ENCODE peak calls at places on chromosomes 11 and 22, in ten cellular contexts. B is suprapubic skin, V is ovary, O is testis, C is A549, A is sigmoid colon, S is Peyer's patch, F is adrenal gland, H is body of pancreas, P is transverse colon. D is an unnamed sample. For H3K4me1, the result is how much of the 10 kb centered on the place peaks cover.

GRCh38 chr11:17014321-17014773 is at the start of gene PLEKHA7:
- DNase-seq in B (no peak), V (peak), O (no peak), C (peak), A (peak), S (peak), F (no peak), H (peak), P (peak), D (no peak)

GRCh38 chr11:92569717-92570116 is 345.1 kb downstream of the FAT3 start:
- DNase-seq in B (no peak), V (no peak), O (no peak), C (no peak), A (no peak), S (no peak), F (no peak), H (no peak), P (no peak), D (no peak)

GRCh38 chr11:75802913-75803820 is 11.8 kb upstream of the UVRAG start:
- DNase-seq in B (peak), V (peak), O (peak), C (peak), A (peak), S (peak), F (peak), H (peak), P (peak), D (peak)

GRCh38 chr11:13260963-13261599 is 16.5 kb upstream of the BMAL1 start:
- DNase-seq in B (peak), V (no peak), O (peak), C (no peak), A (no peak), S (no peak), F (peak), H (no peak), P (no peak), D (peak)

GRCh38 chr11:111334495-111335123 is 36.3 kb downstream of the POU2AF3 start:
- DNase-seq in B (no peak), V (no peak), O (no peak), C (no peak), A (no peak), S (no peak), F (no peak), H (peak), P (peak), D (no peak)

GRCh38 chr22:22552630-22553029 is 6.4 kb downstream of the PRAME start:
- DNase-seq in B (no peak), V (no peak), O (no peak), C (no peak), A (no peak), S (no peak), F (no peak), H (no peak), P (no peak), D (no peak)

GRCh38 chr11:47349521-47350095 is 2.9 kb downstream of the MYBPC3 start:
- DNase-seq in B (no peak), V (no peak), O (no peak), C (no peak), A (no peak), S (no peak), F (no peak), H (no peak), P (no peak), D (no peak)

GRCh38 chr11:96506953-96507354 is 117.1 kb downstream of the JRKL start:
- DNase-seq in B (no peak), V (no peak), O (peak), C (no peak), A (no peak), S (no peak), F (no peak), H (no peak), P (no peak), D (no peak)

GRCh38 chr11:17887779-17888178 is 125.1 kb downstream of the SERGEF start:
- DNase-seq in B (no peak), V (no peak), O (no peak), C (no peak), A (no peak), S (no peak), F (no peak), H (no peak), P (no peak), D (no peak)

GRCh38 chr11:134576721-134577171 is 164.7 kb upstream of the B3GAT1 start:
- DNase-seq in B (no peak), V (no peak), O (no peak), C (no peak), A (peak), S (no peak), F (no peak), H (no peak), P (no peak), D (no peak)

GRCh38 chr11:68961245-68961644 is 19.5 kb downstream of the MRGPRD start:
- DNase-seq in B (no peak), V (no peak), O (no peak), C (no peak), A (peak), S (no peak), F (no peak), H (no peak), P (no peak), D (no peak)

GRCh38 chr11:16346975-16347374 is 9.4 kb downstream of the SOX6 start:
- DNase-seq in B (no peak), V (no peak), O (no peak), C (no peak), A (no peak), S (peak), F (no peak), H (no peak), P (no peak), D (no peak)

GRCh38 chr11:27509953-27510352 is 3.4 kb upstream of the LIN7C start:
- DNase-seq in B (no peak), V (no peak), O (no peak), C (no peak), A (no peak), S (no peak), F (no peak), H (no peak), P (no peak), D (no peak)

GRCh38 chr22:32591620-32592019 is 117.0 kb downstream of the FBXO7 start:
- DNase-seq in B (no peak), V (no peak), O (no peak), C (no peak), A (no peak), S (no peak), F (no peak), H (no peak), P (no peak), D (no peak)

GRCh38 chr11:79266391-79266790 is 174.4 kb downstream of the TENM4 start:
- DNase-seq in B (no peak), V (no peak), O (no peak), C (no peak), A (no peak), S (no peak), F (no peak), H (no peak), P (no peak), D (no peak)

GRCh38 chr22:30201970-30202369 is 44.6 kb downstream of the LIF start:
- DNase-seq in B (no peak), V (no peak), O (peak), C (no peak), A (no peak), S (no peak), F (no peak), H (no peak), P (no peak), D (no peak)

GRCh38 chr11:87491381-87491780 is 453.6 kb downstream of the TMEM135 start:
- DNase-seq in B (no peak), V (no peak), O (no peak), C (no peak), A (no peak), S (no peak), F (no peak), H (no peak), P (no peak), D (no peak)

GRCh38 chr11:36122715-36123114 is 166.5 kb downstream of the COMMD9 start:
- DNase-seq in B (no peak), V (no peak), O (no peak), C (no peak), A (no peak), S (no peak), F (no peak), H (no peak), P (no peak), D (no peak)

GRCh38 chr11:66268210-66268952 is at the start of gene RAB1B:
- DNase-seq in B (peak), V (peak), O (peak), C (peak), A (peak), S (peak), F (peak), H (peak), P (peak), D (peak)
- TF ChIP-seq POLR2A in B (peak), V (peak), O (peak), C (peak), A (peak), S (peak), F (peak), H (peak), P (peak), D (peak)

DNA sequence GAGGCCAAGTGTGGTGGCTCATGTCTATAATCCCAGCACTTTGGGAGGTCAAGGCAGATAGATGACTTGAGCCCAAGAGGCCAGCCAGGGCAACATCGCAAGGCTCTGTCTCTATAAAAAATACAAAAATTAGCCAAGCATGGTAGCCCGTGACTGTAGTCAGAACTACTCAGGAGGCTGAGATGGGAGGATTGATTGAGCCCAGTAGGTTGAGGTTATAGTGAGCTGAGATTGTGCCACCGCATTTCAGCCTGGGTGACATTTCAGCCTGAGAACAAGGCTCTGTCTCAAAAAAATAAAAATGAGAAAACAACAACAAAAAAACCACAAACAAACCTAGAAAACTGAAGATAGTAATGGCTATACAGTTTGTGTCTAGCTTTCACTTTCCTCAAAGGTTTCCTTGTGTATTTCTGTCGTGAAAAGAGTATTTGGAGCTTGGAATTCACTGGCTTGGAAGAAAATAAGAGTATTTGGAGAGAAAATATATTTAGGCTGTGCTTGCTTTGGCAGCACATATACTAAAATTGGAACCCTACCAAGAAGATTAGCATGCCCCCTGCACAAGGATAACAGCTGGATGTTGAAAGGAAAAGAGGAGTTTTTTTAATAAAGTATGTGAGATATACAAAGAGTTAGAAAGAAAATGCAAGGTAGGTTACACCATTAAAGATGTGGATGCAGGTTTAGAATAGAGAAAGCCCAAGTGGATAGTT is 3.9 kb upstream of the BIRC3 start:
- DNase-seq in B (no peak), V (no peak), O (no peak), C (no peak), A (no peak), S (no peak), F (no peak), H (no peak), P (no peak), D (no peak)
- H3K27ac ChIP-seq in B (peak), V (no peak), O (peak), C (peak), A (peak), S (peak), F (peak), H (peak), P (peak), D (peak)

GRCh38 chr11:106770489-106771100 is 247.7 kb downstream of the GUCY1A2 start:
- DNase-seq in B (no peak), V (no peak), O (no peak), C (no peak), A (no peak), S (no peak), F (no peak), H (no peak), P (no peak), D (no peak)
- H3K4me1 ChIP-seq in B (under half), V (under half), O (under half), C (under half), A (under half), S (under half), F (under half), H (under half), P (under half), D (under half)

GRCh38 chr22:38467438-38467903 is 425 bp upstream of the KDELR3 start:
- DNase-seq in B (peak), V (no peak), O (no peak), C (no peak), A (no peak), S (no peak), F (no peak), H (peak), P (peak), D (no peak)

GRCh38 chr22:38465673-38466490 is 2.0 kb upstream of the KDELR3 start:
- DNase-seq in B (peak), V (no peak), O (no peak), C (no peak), A (no peak), S (no peak), F (no peak), H (no peak), P (peak), D (no peak)

GRCh38 chr22:38468761-38469305 is 937 bp downstream of the KDELR3 start:
- DNase-seq in B (peak), V (no peak), O (no peak), C (no peak), A (no peak), S (no peak), F (no peak), H (no peak), P (no peak), D (no peak)

GRCh38 chr22:38469306-38469781 is 1.4 kb downstream of the KDELR3 start:
- DNase-seq in B (no peak), V (no peak), O (no peak), C (no peak), A (no peak), S (no peak), F (no peak), H (no peak), P (no peak), D (no peak)

GRCh38 chr22:38467904-38468760 is at the start of gene KDELR3:
- DNase-seq in B (peak), V (peak), O (peak), C (peak), A (peak), S (peak), F (peak), H (peak), P (peak), D (peak)
- TF ChIP-seq POLR2A in B (no peak), V (no peak), O (no peak), C (peak), A (no peak), S (peak), F (no peak), H (no peak), P (peak), D (no peak)

GRCh38 chr22:35792501-35792900 is 74.8 kb downstream of the APOL5 start:
- DNase-seq in B (no peak), V (no peak), O (no peak), C (no peak), A (no peak), S (no peak), F (no peak), H (peak), P (no peak), D (no peak)
- H3K27ac ChIP-seq in B (no peak), V (no peak), O (no peak), C (no peak), A (no peak), S (no peak), F (no peak), H (no peak), P (no peak), D (no peak)

DNA sequence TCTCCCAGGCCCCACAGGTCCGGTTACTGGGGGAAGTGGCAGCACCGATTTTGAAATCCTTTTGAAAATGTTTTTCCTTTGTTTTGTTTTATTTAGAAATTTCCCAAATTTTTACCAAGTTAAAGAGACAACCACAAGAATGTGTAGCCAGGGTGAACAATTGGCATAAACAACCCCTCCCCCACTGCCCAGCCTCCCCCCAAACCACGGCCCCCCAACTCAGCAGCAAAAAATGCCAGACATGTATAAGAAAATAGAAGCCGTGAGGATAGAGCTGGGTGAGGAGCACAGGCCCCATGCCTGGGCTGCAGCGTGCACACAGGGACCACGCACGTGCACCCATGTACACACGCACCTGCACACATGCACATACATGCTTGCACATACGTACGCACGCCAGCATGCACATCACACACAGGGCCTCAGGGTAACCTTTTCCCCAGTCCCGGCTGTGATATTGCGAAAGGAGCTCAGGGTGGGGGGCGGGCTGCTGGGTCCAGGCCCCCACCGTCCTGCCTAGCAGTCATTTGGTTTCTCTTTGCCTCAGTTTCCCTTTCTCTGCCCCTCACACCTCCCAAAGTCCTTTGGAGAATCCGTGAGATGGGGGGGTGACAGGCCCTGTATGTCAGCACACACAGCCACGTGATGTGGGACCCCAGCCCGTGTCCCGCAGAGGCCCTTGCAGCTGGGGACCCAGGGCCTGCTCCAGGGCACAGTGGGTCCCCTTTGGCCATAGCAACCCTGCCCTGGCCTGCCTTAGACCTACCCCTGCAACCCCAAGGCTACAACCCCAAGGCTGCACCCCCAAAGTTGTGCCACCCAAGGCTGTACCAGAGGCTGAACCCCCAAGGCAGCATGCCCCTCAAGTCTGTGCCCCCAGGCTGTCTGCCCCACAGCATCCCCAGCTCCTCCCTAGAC is 42.9 kb downstream of the IGF2 start:
- DNase-seq in B (peak), V (no peak), O (no peak), C (no peak), A (peak), S (peak), F (no peak), H (no peak), P (no peak), D (no peak)
- H3K4me1 ChIP-seq in B (half or more), V (under half), O (under half), C (under half), A (under half), S (under half), F (under half), H (half or more), P (under half), D (half or more)

DNA sequence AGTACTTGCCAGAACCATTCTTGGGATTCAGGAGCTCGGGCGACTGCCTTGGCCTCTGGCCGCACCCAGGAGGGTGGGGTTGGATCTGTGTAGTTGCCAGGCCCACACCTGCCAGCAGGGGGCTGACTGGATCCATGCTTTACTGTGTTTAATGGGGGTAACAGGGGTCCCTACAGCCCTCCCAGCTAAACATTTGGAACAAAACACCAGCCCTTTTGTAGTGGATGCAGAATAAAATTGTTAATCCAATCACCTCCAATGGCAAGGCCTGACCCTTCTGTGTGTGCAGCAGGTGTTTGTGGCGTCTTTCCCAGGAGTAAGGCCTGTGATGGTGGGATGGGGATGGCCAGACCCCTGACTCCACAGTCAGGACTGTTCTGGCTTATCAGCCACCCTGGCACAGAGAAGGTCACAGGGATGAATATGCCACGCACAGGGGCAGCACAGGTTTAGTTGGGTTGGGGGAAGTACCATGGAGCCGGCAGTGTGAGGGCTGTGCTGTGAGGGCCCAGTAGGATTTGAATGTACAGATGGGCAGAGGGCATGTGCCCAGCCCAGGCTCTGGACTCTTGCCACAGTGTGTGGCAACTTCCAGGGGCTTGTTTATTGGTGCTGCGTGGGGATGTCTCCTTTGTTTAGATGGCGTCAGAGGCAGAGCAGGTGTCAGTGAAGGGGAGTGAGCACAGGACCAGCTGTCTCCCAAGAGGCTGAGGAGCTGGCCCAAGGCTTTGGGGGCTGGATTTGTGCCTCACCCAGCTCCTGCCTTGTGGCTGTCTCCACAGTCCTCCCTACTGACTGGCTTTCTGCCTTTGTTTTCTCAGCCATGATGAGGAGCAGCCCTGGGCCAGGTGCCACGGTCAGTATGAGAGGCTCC is 22.2 kb downstream of the SUN2 start:
- DNase-seq in B (no peak), V (peak), O (peak), C (peak), A (peak), S (peak), F (peak), H (peak), P (peak), D (peak)
- TF ChIP-seq POLR2A in B (no peak), V (no peak), O (no peak), C (no peak), A (no peak), S (no peak), F (no peak), H (no peak), P (no peak), D (no peak)

DNA sequence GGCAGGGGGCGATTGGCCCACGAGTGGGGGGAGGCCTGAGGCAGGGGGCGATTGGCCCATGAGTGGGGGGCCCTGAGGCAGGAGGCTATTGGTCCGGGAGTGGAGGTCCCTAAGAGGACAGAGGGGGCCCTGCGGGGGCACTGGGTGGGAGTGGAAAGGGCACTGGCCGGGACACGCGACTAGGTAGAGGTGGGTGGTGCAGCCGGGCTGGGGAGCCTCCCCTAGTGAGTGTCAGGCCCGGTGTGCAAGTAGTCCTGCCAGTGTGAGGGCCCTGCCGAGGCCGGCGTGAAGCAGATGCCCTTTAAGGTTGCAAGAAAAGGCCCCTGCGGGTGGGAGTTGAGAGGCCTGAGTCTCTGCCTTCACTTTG is 909 bp upstream of the BRD1 start:
- DNase-seq in B (no peak), V (no peak), O (no peak), C (no peak), A (no peak), S (no peak), F (no peak), H (no peak), P (no peak), D (no peak)
- H3K27ac ChIP-seq in B (no peak), V (no peak), O (no peak), C (peak), A (peak), S (peak), F (no peak), H (no peak), P (no peak), D (no peak)

D was measured in heart left ventricle.